ENCODE peak calls at places on chromosome 20, in seven cellular contexts. Y, C, N, J, O, B and I are unnamed samples.

GRCh38 chr20:53900380-53900999 is 169.9 kb downstream of the BCAS1 start:
- DNase-seq in O (peak), B (peak), J (peak), C (peak), N (no peak), Y (peak), I (peak)

GRCh38 chr20:38590682-38591483 is 9.9 kb downstream of the ADIG start:
- DNase-seq in C (no peak), N (no peak), Y (no peak), O (no peak), J (no peak), B (no peak), I (no peak)

GRCh38 chr20:53668981-53669380 is 75.3 kb upstream of the ZNF217 start:
- DNase-seq in O (no peak), Y (no peak), N (no peak), J (no peak), C (no peak), B (no peak), I (no peak)

GRCh38 chr20:16415079-16415478 is 158.2 kb downstream of the KIF16B start:
- DNase-seq in O (no peak), N (no peak), C (peak), J (peak), B (no peak), Y (no peak), I (peak)

GRCh38 chr20:10982692-10983091 is 308.9 kb upstream of the JAG1 start:
- DNase-seq in B (peak), Y (peak), N (peak), O (peak), C (peak), J (peak), I (peak)

GRCh38 chr20:41330941-41331340 is 9.7 kb upstream of the LPIN3 start:
- DNase-seq in N (no peak), O (no peak), J (no peak), Y (no peak), B (no peak), C (no peak), I (no peak)

GRCh38 chr20:13857304-13857703 is 72.5 kb downstream of the NDUFAF5 start:
- DNase-seq in N (peak), Y (no peak), J (no peak), B (no peak), C (no peak), O (no peak), I (peak)

GRCh38 chr20:23036371-23036770 is 1.3 kb downstream of the SSTR4 start:
- DNase-seq in Y (no peak), B (no peak), O (no peak), C (no peak), J (no peak), N (no peak), I (no peak)

GRCh38 chr20:3749689-3750639 is 17.5 kb downstream of the HSPA12B start:
- DNase-seq in J (no peak), O (no peak), N (no peak), Y (no peak), C (no peak), B (no peak), I (no peak)

GRCh38 chr20:19397676-19398075 is 185.2 kb downstream of the SLC24A3 start:
- DNase-seq in O (no peak), Y (no peak), B (no peak), J (no peak), N (no peak), C (no peak), I (no peak)

GRCh38 chr20:11267131-11267761 is 593.4 kb upstream of the JAG1 start:
- DNase-seq in Y (peak), B (peak), O (peak), N (peak), C (peak), J (peak), I (peak)

GRCh38 chr20:3706774-3707507 is 5.5 kb downstream of the SIGLEC1 start:
- DNase-seq in C (peak), O (no peak), Y (no peak), N (peak), B (peak), J (no peak), I (peak)

GRCh38 chr20:14951707-14952106 is 614.3 kb upstream of the FLRT3 start:
- DNase-seq in Y (peak), B (peak), O (peak), N (no peak), C (peak), J (peak), I (peak)

GRCh38 chr20:53580376-53581111 is 13.1 kb downstream of the ZNF217 start:
- DNase-seq in Y (no peak), C (no peak), N (no peak), B (no peak), J (no peak), O (no peak), I (no peak)

GRCh38 chr20:40982415-40983145 is 46.0 kb upstream of the TOP1 start:
- DNase-seq in C (no peak), N (no peak), Y (no peak), B (no peak), O (no peak), J (no peak), I (no peak)

GRCh38 chr20:37504404-37505096 is 16.5 kb upstream of the NNAT start:
- DNase-seq in N (no peak), J (no peak), O (no peak), C (no peak), Y (no peak), B (no peak), I (no peak)

GRCh38 chr20:24502184-24502583 is 32.8 kb downstream of the SYNDIG1 start:
- DNase-seq in C (peak), J (peak), O (peak), B (peak), N (no peak), Y (peak), I (peak)

GRCh38 chr20:24674921-24675605 is 205.6 kb downstream of the SYNDIG1 start:
- DNase-seq in C (no peak), O (no peak), J (no peak), Y (no peak), N (no peak), B (no peak), I (no peak)

GRCh38 chr20:1920252-1920651 is 25.0 kb downstream of the SIRPA start:
- DNase-seq in B (no peak), C (no peak), J (no peak), O (no peak), Y (no peak), N (no peak), I (peak)

GRCh38 chr20:58646703-58647102 is 4.4 kb upstream of the STX16 start:
- DNase-seq in C (no peak), B (no peak), O (no peak), J (no peak), N (no peak), Y (no peak), I (no peak)

GRCh38 chr20:38604873-38605303 is 3.3 kb downstream of the ARHGAP40 start:
- DNase-seq in C (peak), O (peak), B (peak), N (no peak), Y (no peak), J (peak), I (no peak)

GRCh38 chr20:45061244-45061643 is 39.7 kb downstream of the KCNS1 start:
- DNase-seq in C (peak), Y (peak), J (peak), B (peak), O (peak), N (no peak), I (peak)

GRCh38 chr20:12171927-12172581 is 254.4 kb downstream of the BTBD3 start:
- DNase-seq in C (peak), Y (peak), B (peak), N (no peak), O (peak), J (peak), I (peak)

GRCh38 chr20:47677314-47678129 is 107.8 kb downstream of the SULF2 start:
- DNase-seq in N (no peak), C (no peak), J (peak), Y (no peak), O (peak), B (peak), I (no peak)

GRCh38 chr20:22762576-22763256 is 178.3 kb upstream of the FOXA2 start:
- DNase-seq in J (no peak), Y (no peak), N (no peak), B (peak), O (no peak), C (no peak), I (no peak)

GRCh38 chr20:542777-543368 is 717 bp downstream of the CSNK2A1 start:
- DNase-seq in Y (no peak), O (no peak), C (no peak), B (peak), N (peak), J (no peak), I (no peak)

GRCh38 chr20:50666709-50667310 is 24.5 kb downstream of the RIPOR3 start:
- DNase-seq in Y (no peak), C (no peak), B (no peak), O (no peak), J (no peak), N (no peak), I (no peak)

GRCh38 chr20:50668326-50668725 is 23.0 kb downstream of the RIPOR3 start:
- DNase-seq in Y (no peak), J (no peak), N (no peak), C (no peak), O (no peak), B (no peak), I (no peak)

GRCh38 chr20:50670126-50670862 is 21.0 kb downstream of the RIPOR3 start:
- DNase-seq in J (no peak), C (no peak), O (no peak), N (no peak), B (no peak), Y (no peak), I (no peak)

GRCh38 chr20:50671626-50672025 is 19.7 kb downstream of the RIPOR3 start:
- DNase-seq in N (no peak), Y (no peak), O (no peak), C (no peak), J (no peak), B (no peak), I (no peak)

DNA sequence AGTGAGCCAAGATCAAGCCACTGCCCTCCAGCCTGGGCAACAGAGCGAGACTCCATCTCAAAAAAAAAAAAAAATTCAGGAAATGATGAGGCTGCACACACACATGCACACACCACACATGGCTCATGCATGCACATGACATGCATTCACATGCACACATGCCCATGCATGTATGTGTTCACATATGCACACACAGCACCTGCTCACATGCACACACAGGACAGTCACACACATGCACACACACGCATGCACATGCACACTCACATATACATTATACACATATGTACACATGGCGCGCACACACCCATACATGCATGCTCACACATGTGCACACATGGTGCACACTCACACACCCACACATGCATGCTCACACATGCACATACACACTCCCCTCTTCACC is 22.5 kb downstream of the RIPOR3 start:
- DNase-seq in N (no peak), J (no peak), B (no peak), O (no peak), Y (no peak), C (no peak), I (no peak)
- H3K4me3 ChIP-seq in N (no peak), J (no peak), B (no peak), O (no peak), Y (no peak), C (no peak), I (no peak)

GRCh38 chr20:18144541-18145099 is 7.0 kb downstream of the KAT14 start:
- DNase-seq in B (no peak), Y (no peak), O (no peak), J (no peak), C (no peak), N (no peak), I (no peak)

GRCh38 chr20:18137412-18138265 is at the start of the genes KAT14 and PET117:
- DNase-seq in O (peak), B (peak), N (peak), C (peak), Y (peak), J (peak), I (peak)

GRCh38 chr20:18138266-18138582 is 561 bp downstream of the KAT14 start:
- DNase-seq in B (no peak), N (no peak), Y (no peak), C (no peak), J (no peak), O (no peak), I (no peak)

GRCh38 chr20:18138639-18139583 is 1.2 kb downstream of the KAT14 start:
- DNase-seq in O (no peak), Y (no peak), J (no peak), B (peak), C (no peak), N (no peak), I (no peak)

GRCh38 chr20:18139832-18140231 is 2.2 kb downstream of the KAT14 start:
- DNase-seq in N (no peak), Y (no peak), J (no peak), B (no peak), C (no peak), O (no peak), I (no peak)
- H3K4me3 ChIP-seq in N (no peak), Y (no peak), J (no peak), B (no peak), C (no peak), O (no peak), I (no peak)

DNA sequence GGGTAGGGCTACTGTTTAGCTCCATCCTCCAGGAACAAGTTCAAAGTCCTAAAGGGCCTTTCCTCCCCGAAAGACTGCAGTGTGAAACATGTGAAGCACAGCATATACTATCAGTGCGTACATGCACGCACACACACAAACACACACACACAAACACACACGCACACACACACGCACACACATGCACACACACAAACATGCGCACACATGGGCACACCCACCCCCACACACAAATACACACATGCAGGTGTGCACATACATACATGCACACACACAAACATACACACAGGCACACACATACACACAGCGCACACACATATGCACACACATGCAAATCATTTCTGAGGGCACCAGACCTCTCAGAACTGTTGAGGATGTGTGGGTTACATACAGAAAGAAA is 382.0 kb upstream of the CDH4 start:
- DNase-seq in B (no peak), C (no peak), O (no peak), Y (no peak), J (no peak), N (no peak), I (no peak)
- H3K4me3 ChIP-seq in B (no peak), C (no peak), O (no peak), Y (no peak), J (no peak), N (no peak), I (no peak)

DNA sequence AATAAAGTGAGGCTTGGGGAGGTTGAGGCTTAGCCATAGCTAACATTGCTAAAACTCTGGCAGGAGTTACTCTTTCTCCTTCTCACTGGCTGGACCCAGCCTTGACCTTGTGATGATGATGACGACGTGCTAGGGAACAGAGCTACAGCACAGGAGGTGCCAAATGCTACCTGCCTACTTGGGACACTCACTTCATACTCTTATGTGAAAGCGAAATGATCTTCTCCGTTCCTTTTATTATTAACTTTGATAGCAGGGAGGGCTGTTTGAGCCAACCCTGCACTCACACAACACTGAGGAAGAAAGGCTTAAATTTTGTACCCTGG is 1.2 kb upstream of the ELMO2 start:
- DNase-seq in J (no peak), Y (no peak), B (no peak), O (no peak), C (no peak), N (no peak), I (no peak)
- H3K4me3 ChIP-seq in J (no peak), Y (no peak), B (peak), O (peak), C (no peak), N (peak), I (no peak)

GRCh38 chr20:17895641-17896246 is 72.8 kb downstream of the SNX5 start:
- DNase-seq in Y (no peak), B (peak), O (peak), J (peak), C (no peak), N (peak), I (peak)
- H3K4me3 ChIP-seq in Y (peak), B (peak), O (peak), J (peak), C (peak), N (peak), I (peak)

GRCh38 chr20:4855097-4855496 is 133.4 kb downstream of the PRND start:
- DNase-seq in J (no peak), Y (no peak), N (no peak), B (no peak), O (no peak), C (no peak), I (no peak)

GRCh38 chr20:4854502-4854901 is 132.8 kb downstream of the PRND start:
- DNase-seq in Y (no peak), J (no peak), C (no peak), B (no peak), O (no peak), N (no peak), I (no peak)

GRCh38 chr20:4855555-4855954 is 133.8 kb downstream of the PRND start:
- DNase-seq in C (no peak), J (no peak), Y (no peak), N (no peak), O (no peak), B (no peak), I (no peak)

GRCh38 chr20:4858000-4858399 is 136.3 kb downstream of the PRND start:
- DNase-seq in O (no peak), C (no peak), N (no peak), J (no peak), Y (no peak), B (no peak), I (no peak)

GRCh38 chr20:4856022-4856755 is 134.5 kb downstream of the PRND start:
- DNase-seq in J (no peak), Y (no peak), C (no peak), N (no peak), O (no peak), B (no peak), I (no peak)
- H3K4me3 ChIP-seq in J (no peak), Y (no peak), C (no peak), N (no peak), O (no peak), B (no peak), I (no peak)

GRCh38 chr20:51695574-51696303 is 72.5 kb downstream of the ATP9A start:
- DNase-seq in O (peak), B (peak), J (peak), C (peak), Y (peak), N (no peak), I (peak)

GRCh38 chr20:51698252-51698651 is 69.9 kb downstream of the ATP9A start:
- DNase-seq in C (no peak), B (no peak), Y (no peak), N (no peak), J (no peak), O (no peak), I (no peak)

GRCh38 chr20:51697119-51697826 is 70.9 kb downstream of the ATP9A start:
- DNase-seq in C (no peak), B (peak), N (no peak), Y (no peak), J (peak), O (peak), I (peak)

GRCh38 chr20:51692806-51693400 is 75.3 kb downstream of the ATP9A start:
- DNase-seq in J (no peak), B (no peak), Y (no peak), O (no peak), N (no peak), C (no peak), I (no peak)

GRCh38 chr20:51696304-51697118 is 71.7 kb downstream of the ATP9A start:
- DNase-seq in N (no peak), Y (no peak), B (peak), O (peak), J (peak), C (no peak), I (no peak)
- H3K4me3 ChIP-seq in N (no peak), Y (no peak), B (peak), O (peak), J (peak), C (peak), I (no peak)

GRCh38 chr20:49281059-49281912 is 3.4 kb upstream of the ZNFX1 start:
- DNase-seq in O (peak), Y (no peak), C (no peak), J (no peak), N (no peak), B (no peak), I (no peak)

GRCh38 chr20:49281913-49282467 is 4.1 kb upstream of the ZNFX1 start:
- DNase-seq in N (no peak), C (no peak), Y (no peak), B (no peak), J (no peak), O (no peak), I (no peak)

GRCh38 chr20:49283703-49284625 is 6.1 kb upstream of the ZNFX1 start:
- DNase-seq in Y (no peak), N (no peak), J (no peak), C (no peak), O (no peak), B (no peak), I (no peak)

GRCh38 chr20:49283176-49283702 is 5.4 kb upstream of the ZNFX1 start:
- DNase-seq in N (no peak), C (no peak), J (no peak), O (no peak), B (no peak), Y (no peak), I (no peak)

DNA sequence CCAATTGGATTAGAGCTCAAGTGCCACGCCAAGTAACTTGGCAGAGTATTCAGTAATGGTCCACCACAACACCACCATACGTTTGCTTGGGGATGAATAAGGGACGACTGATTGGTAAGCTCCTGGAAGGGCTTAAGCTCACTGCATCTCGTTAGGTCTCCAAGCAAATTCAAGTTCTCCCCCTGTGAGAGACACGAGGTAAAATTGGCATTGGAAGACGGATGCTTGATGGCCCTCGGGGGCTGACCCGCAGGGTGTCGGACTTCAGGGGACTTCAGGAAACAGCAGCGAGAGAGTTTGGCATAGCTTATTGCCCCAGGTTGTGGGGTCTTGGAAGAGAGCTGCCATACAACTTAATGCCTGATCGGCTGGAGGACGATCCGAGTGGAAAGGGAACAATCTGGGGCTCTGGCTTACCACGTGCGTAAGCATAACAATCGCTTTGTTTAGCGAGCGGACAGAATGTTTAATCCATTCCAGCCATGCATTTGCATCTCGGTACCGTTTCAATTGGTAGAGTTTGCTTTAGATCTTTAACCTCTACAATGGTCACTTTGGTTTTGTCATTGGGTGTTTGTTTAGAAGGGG is 4.8 kb upstream of the ZNFX1 start:
- DNase-seq in C (no peak), B (no peak), N (no peak), O (no peak), Y (no peak), J (no peak), I (no peak)
- H3K4me3 ChIP-seq in C (no peak), B (peak), N (peak), O (peak), Y (peak), J (peak), I (peak)

GRCh38 chr20:64082821-64083379 is 1.3 kb downstream of the LKAAEAR1 start:
- DNase-seq in Y (no peak), B (no peak), J (no peak), O (no peak), C (no peak), N (no peak), I (no peak)
- H3K4me3 ChIP-seq in Y (peak), B (peak), J (peak), O (no peak), C (peak), N (peak), I (no peak)